ENCODE peak calls at places on chromosomes 4 and X, in six cellular contexts. One of them, this sample, is unnamed. For H3K36me3, the result is how much of the 10 kb centered on the place peaks cover.

GRCh38 chr4:181822005-181822375 is 421.2 kb upstream of the TENM3 start:
- DNase-seq in MM.1S: peak
- DNase-seq in IMR-90: no peak
- DNase-seq in heart right ventricle: no peak
- DNase-seq in neuronal stem cell: no peak
- DNase-seq in CD8-positive, alpha-beta memory T cell: no peak
- DNase-seq in this sample: no peak

GRCh38 chr4:2940267-2941137 is 22.7 kb downstream of the NOP14 start:
- DNase-seq in MM.1S: no peak
- DNase-seq in IMR-90: no peak
- DNase-seq in heart right ventricle: no peak
- DNase-seq in neuronal stem cell: no peak
- DNase-seq in CD8-positive, alpha-beta memory T cell: no peak
- DNase-seq in this sample: no peak

GRCh38 chr4:101119141-101119540 is 228.2 kb downstream of the PPP3CA start:
- DNase-seq in MM.1S: no peak
- DNase-seq in IMR-90: no peak
- DNase-seq in heart right ventricle: no peak
- DNase-seq in neuronal stem cell: no peak
- DNase-seq in CD8-positive, alpha-beta memory T cell: no peak
- DNase-seq in this sample: no peak

GRCh38 chr4:10554694-10555093 is 97.5 kb upstream of the ZNF518B start:
- DNase-seq in MM.1S: peak
- DNase-seq in IMR-90: peak
- DNase-seq in heart right ventricle: no peak
- DNase-seq in neuronal stem cell: peak
- DNase-seq in CD8-positive, alpha-beta memory T cell: no peak
- DNase-seq in this sample: peak

GRCh38 chr4:2909583-2909982 is 53.6 kb downstream of the NOP14 start:
- DNase-seq in MM.1S: no peak
- DNase-seq in IMR-90: no peak
- DNase-seq in heart right ventricle: no peak
- DNase-seq in neuronal stem cell: no peak
- DNase-seq in CD8-positive, alpha-beta memory T cell: no peak
- DNase-seq in this sample: no peak

GRCh38 chr4:25160714-25161598 is 707 bp upstream of the SEPSECS start:
- DNase-seq in MM.1S: no peak
- DNase-seq in IMR-90: no peak
- DNase-seq in heart right ventricle: no peak
- DNase-seq in neuronal stem cell: no peak
- DNase-seq in CD8-positive, alpha-beta memory T cell: peak
- DNase-seq in this sample: no peak

GRCh38 chrX:17291998-17292658 is 82.9 kb upstream of the NHS start:
- DNase-seq in MM.1S: no peak
- DNase-seq in IMR-90: no peak
- DNase-seq in heart right ventricle: no peak
- DNase-seq in neuronal stem cell: peak
- DNase-seq in CD8-positive, alpha-beta memory T cell: no peak
- DNase-seq in this sample: no peak

GRCh38 chr4:105306158-105306781 is 159.6 kb downstream of the TET2 start:
- DNase-seq in MM.1S: peak
- DNase-seq in IMR-90: no peak
- DNase-seq in heart right ventricle: no peak
- DNase-seq in neuronal stem cell: no peak
- DNase-seq in CD8-positive, alpha-beta memory T cell: no peak
- DNase-seq in this sample: no peak

DNA sequence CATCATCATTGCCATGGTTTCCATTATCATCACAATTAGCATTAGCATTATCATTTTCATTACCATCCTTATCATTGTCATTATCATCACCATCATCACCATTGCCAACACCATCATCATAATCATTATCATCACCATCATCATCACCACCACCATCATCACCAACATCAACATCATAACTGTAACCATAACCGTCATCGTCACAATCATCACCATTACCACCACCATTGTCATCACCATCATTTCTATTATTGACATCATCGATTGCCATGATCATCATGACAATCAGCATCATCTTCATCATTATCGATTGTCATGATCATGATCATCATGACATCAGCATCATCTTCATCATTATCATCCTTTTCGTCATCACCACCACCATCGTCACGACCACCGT is 88.9 kb upstream of the MSX1 start:
- DNase-seq in MM.1S: no peak
- DNase-seq in IMR-90: no peak
- DNase-seq in heart right ventricle: no peak
- DNase-seq in neuronal stem cell: no peak
- DNase-seq in CD8-positive, alpha-beta memory T cell: no peak
- DNase-seq in this sample: no peak
- H3K27ac ChIP-seq in MM.1S: no peak
- H3K27ac ChIP-seq in IMR-90: no peak
- H3K27ac ChIP-seq in heart right ventricle: no peak
- H3K27ac ChIP-seq in neuronal stem cell: no peak
- H3K27ac ChIP-seq in CD8-positive, alpha-beta memory T cell: no peak
- H3K27ac ChIP-seq in this sample: no peak

DNA sequence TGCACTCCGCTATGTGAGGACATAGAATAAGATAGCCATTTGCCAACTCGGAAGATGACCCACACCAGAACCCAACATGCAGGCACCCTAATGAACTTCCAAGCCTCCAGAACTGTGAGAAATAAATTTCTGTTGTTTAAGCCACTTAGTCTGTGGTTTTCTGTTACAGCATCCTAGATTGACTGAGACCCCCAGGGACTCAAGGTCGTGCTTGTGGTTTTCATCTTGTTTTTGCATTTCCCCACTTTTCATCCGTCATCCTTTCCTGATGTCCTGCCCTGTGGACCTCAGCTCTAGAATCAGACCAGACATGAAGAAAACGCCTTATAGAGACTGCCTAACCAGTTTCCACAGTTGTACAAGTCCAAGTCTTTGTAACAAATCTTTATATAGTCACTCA is 54.4 kb downstream of the MCUB start:
- DNase-seq in MM.1S: no peak
- DNase-seq in IMR-90: no peak
- DNase-seq in heart right ventricle: no peak
- DNase-seq in neuronal stem cell: no peak
- DNase-seq in CD8-positive, alpha-beta memory T cell: no peak
- DNase-seq in this sample: no peak
- H3K36me3 ChIP-seq in MM.1S: under half
- H3K36me3 ChIP-seq in IMR-90: under half
- H3K36me3 ChIP-seq in heart right ventricle: under half
- H3K36me3 ChIP-seq in neuronal stem cell: under half
- H3K36me3 ChIP-seq in CD8-positive, alpha-beta memory T cell: under half
- H3K36me3 ChIP-seq in this sample: under half

DNA sequence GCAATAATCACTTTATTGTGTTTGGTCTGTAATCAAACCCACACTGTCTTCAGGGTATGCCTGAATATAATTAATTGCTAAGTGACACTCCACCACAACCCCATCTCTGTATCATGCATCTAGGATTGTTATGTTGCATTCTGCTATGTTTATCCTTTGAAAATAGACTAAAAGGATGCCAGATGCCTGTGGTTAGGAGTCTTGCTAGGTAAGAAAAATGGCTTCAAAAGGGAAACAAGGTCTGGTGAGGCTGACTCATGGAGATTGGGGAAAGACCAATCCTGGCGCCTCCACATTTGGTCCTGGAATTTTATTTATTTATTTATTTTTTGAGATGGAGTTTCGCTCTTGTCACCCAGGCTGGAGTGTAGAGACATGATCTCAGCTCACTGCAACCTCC is 360.5 kb upstream of the SLC7A11 start:
- DNase-seq in MM.1S: no peak
- DNase-seq in IMR-90: peak
- DNase-seq in heart right ventricle: no peak
- DNase-seq in neuronal stem cell: no peak
- DNase-seq in CD8-positive, alpha-beta memory T cell: no peak
- DNase-seq in this sample: no peak
- H3K27ac ChIP-seq in MM.1S: no peak
- H3K27ac ChIP-seq in IMR-90: no peak
- H3K27ac ChIP-seq in heart right ventricle: no peak
- H3K27ac ChIP-seq in neuronal stem cell: no peak
- H3K27ac ChIP-seq in CD8-positive, alpha-beta memory T cell: no peak
- H3K27ac ChIP-seq in this sample: no peak

GRCh38 chrX:129566081-129566480 is 26.0 kb downstream of the OCRL start:
- DNase-seq in MM.1S: no peak
- DNase-seq in IMR-90: peak
- DNase-seq in heart right ventricle: no peak
- DNase-seq in neuronal stem cell: no peak
- DNase-seq in CD8-positive, alpha-beta memory T cell: no peak
- DNase-seq in this sample: no peak

GRCh38 chrX:129565046-129565649 is 25.1 kb downstream of the OCRL start:
- DNase-seq in MM.1S: no peak
- DNase-seq in IMR-90: peak
- DNase-seq in heart right ventricle: no peak
- DNase-seq in neuronal stem cell: no peak
- DNase-seq in CD8-positive, alpha-beta memory T cell: no peak
- DNase-seq in this sample: no peak

GRCh38 chrX:129572422-129572821 is 32.4 kb downstream of the OCRL start:
- DNase-seq in MM.1S: no peak
- DNase-seq in IMR-90: no peak
- DNase-seq in heart right ventricle: no peak
- DNase-seq in neuronal stem cell: no peak
- DNase-seq in CD8-positive, alpha-beta memory T cell: no peak
- DNase-seq in this sample: no peak

GRCh38 chrX:129574214-129574613 is 34.2 kb downstream of the OCRL start:
- DNase-seq in MM.1S: no peak
- DNase-seq in IMR-90: no peak
- DNase-seq in heart right ventricle: no peak
- DNase-seq in neuronal stem cell: no peak
- DNase-seq in CD8-positive, alpha-beta memory T cell: no peak
- DNase-seq in this sample: no peak

DNA sequence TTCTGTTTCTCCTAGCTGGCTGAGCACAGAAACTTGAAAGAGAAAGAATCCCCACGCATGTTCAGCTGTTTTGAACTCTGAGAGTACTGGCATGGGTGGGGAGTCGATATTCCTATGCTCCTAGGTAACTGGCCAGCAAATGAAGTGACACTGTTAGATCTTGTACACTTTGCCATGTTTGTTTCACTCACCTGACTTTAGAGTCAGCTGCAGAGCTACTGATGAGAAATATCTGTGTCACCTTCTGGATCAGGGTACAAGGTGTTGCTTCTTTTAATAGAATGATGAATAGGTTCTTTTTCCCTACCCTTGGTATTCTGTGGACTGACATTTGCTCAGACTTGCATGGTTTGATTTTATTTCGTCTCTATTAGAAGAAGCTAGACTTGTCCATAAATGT is 28.3 kb downstream of the OCRL start:
- DNase-seq in MM.1S: no peak
- DNase-seq in IMR-90: no peak
- DNase-seq in heart right ventricle: no peak
- DNase-seq in neuronal stem cell: no peak
- DNase-seq in CD8-positive, alpha-beta memory T cell: no peak
- DNase-seq in this sample: no peak
- H3K36me3 ChIP-seq in MM.1S: under half
- H3K36me3 ChIP-seq in IMR-90: under half
- H3K36me3 ChIP-seq in heart right ventricle: under half
- H3K36me3 ChIP-seq in neuronal stem cell: under half
- H3K36me3 ChIP-seq in CD8-positive, alpha-beta memory T cell: under half
- H3K36me3 ChIP-seq in this sample: under half

DNA sequence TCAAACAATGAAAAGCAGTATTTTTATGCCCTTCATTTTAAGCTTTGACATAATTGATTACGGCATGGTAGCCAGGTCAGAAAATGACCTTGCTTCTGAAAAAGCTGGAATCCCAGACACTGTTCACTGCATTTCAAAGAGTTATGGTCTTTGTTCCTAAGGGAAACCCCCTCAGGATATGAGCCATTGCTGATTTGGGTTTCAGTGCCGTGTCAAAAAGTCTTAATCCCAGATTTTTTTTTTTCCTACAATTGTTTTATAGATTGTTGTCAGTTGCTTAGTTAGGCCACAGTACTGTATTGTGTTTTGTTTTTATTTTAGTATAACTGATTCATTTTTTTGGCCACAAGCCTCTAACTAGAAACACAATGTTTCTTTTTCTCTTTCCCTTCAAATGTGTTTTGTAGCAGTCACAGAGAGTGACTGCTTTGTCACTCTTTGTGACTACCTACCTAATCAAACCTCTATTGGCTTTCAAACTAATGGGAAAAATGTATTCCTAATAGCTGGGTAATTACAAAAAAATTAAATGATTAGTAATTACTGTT is 10.3 kb downstream of the WDR44 start:
- DNase-seq in MM.1S: no peak
- DNase-seq in IMR-90: no peak
- DNase-seq in heart right ventricle: no peak
- DNase-seq in neuronal stem cell: no peak
- DNase-seq in CD8-positive, alpha-beta memory T cell: no peak
- DNase-seq in this sample: no peak
- H3K27ac ChIP-seq in MM.1S: no peak
- H3K27ac ChIP-seq in IMR-90: no peak
- H3K27ac ChIP-seq in heart right ventricle: no peak
- H3K27ac ChIP-seq in neuronal stem cell: no peak
- H3K27ac ChIP-seq in CD8-positive, alpha-beta memory T cell: no peak
- H3K27ac ChIP-seq in this sample: no peak

GRCh38 chrX:24069877-24070276 is 15.1 kb downstream of the EIF2S3 start:
- DNase-seq in MM.1S: no peak
- DNase-seq in IMR-90: no peak
- DNase-seq in heart right ventricle: no peak
- DNase-seq in neuronal stem cell: no peak
- DNase-seq in CD8-positive, alpha-beta memory T cell: no peak
- DNase-seq in this sample: no peak
- H3K36me3 ChIP-seq in MM.1S: under half
- H3K36me3 ChIP-seq in IMR-90: under half
- H3K36me3 ChIP-seq in heart right ventricle: under half
- H3K36me3 ChIP-seq in neuronal stem cell: under half
- H3K36me3 ChIP-seq in CD8-positive, alpha-beta memory T cell: under half
- H3K36me3 ChIP-seq in this sample: under half

GRCh38 chr4:76526585-76526990 is 91.6 kb downstream of the SHROOM3 start:
- DNase-seq in MM.1S: no peak
- DNase-seq in IMR-90: no peak
- DNase-seq in heart right ventricle: no peak
- DNase-seq in neuronal stem cell: no peak
- DNase-seq in CD8-positive, alpha-beta memory T cell: no peak
- DNase-seq in this sample: no peak
- H3K27ac ChIP-seq in MM.1S: no peak
- H3K27ac ChIP-seq in IMR-90: no peak
- H3K27ac ChIP-seq in heart right ventricle: peak
- H3K27ac ChIP-seq in neuronal stem cell: no peak
- H3K27ac ChIP-seq in CD8-positive, alpha-beta memory T cell: no peak
- H3K27ac ChIP-seq in this sample: no peak